ENCODE peak calls at places on chromosomes 5 and 9, in five cellular contexts. V is ovary; X is naive thymus-derived CD4-positive, alpha-beta T cell; F is AG04450; W is psoas muscle. P is an unnamed sample.

GRCh38 chr9:26675055-26675454 is 217.5 kb downstream of the CAAP1 start:
- DNase-seq in V (no peak), W (no peak), F (no peak), X (no peak), P (no peak)

GRCh38 chr9:126488881-126489404 is 124.8 kb upstream of the LMX1B start:
- DNase-seq in W (no peak), X (no peak), V (no peak), F (no peak), P (no peak)

GRCh38 chr5:114969482-114969881 is 200.2 kb downstream of the TRIM36 start:
- DNase-seq in V (no peak), X (no peak), W (no peak), F (no peak), P (no peak)

GRCh38 chr5:53262348-53262970 is 152.9 kb upstream of the MOCS2 start:
- DNase-seq in W (no peak), F (no peak), V (no peak), X (no peak), P (no peak)

GRCh38 chr5:145068696-145069095 is 766.4 kb downstream of the PRELID2 start:
- DNase-seq in F (no peak), X (no peak), V (no peak), W (no peak), P (no peak)

GRCh38 chr9:97474373-97474925 is 27.0 kb upstream of the TMOD1 start:
- DNase-seq in V (no peak), W (no peak), X (no peak), F (no peak), P (no peak)

GRCh38 chr9:115207003-115207837 is 89.3 kb upstream of the TNC start:
- DNase-seq in V (no peak), W (no peak), X (no peak), F (no peak), P (no peak)

GRCh38 chr5:56167522-56167921 is 65.6 kb downstream of the ANKRD55 start:
- DNase-seq in W (no peak), V (no peak), X (no peak), F (no peak), P (no peak)

GRCh38 chr5:10485142-10485795 is 43.6 kb downstream of the ROPN1L start:
- DNase-seq in V (no peak), W (no peak), X (no peak), F (peak; percentile 94), P (peak; percentile 40)

GRCh38 chr9:111147021-111147420 is 108.8 kb upstream of the LPAR1 start:
- DNase-seq in W (no peak), F (no peak), V (no peak), X (no peak), P (no peak)

GRCh38 chr5:111070272-111071134 is 1.0 kb upstream of the TSLP start:
- DNase-seq in F (no peak), X (no peak), V (no peak), W (peak; percentile 16), P (no peak)

DNA sequence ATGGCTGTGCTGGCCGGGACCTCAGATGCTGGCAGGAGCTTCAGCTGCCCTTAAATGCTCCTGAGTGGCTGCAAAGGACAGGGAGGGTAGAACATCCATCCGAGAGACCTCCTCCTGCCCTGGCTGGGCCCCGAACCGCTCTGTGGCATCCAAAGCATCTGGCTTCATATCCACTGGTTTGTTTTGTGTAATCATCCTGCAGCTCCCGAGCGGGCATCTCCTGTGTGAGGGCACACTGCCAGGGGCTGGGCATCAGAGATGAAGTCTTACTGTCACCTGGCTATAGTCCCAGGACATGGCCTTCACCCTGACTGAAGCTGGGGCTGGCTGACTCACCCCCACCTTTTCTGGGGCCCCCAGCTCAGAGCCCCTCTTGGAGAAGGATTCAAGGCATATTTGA is 18.5 kb upstream of the NTNG2 start:
- DNase-seq in X (no peak), V (no peak), W (no peak), F (no peak), P (no peak)
- H3K27me3 ChIP-seq in X (peaks cover 5% of the 10 kb centered on the region), V (no peaks in the 10 kb centered on the region), W (peaks cover 47% of the 10 kb centered on the region), F (peaks cover 46% of the 10 kb centered on the region), P (peaks cover 48% of the 10 kb centered on the region)

GRCh38 chr9:123355761-123356520 is at the start of gene CRB2:
- DNase-seq in X (no peak), F (no peak), W (no peak), V (no peak), P (no peak)

GRCh38 chr9:123356851-123357747 is 1.1 kb downstream of the CRB2 start:
- DNase-seq in X (no peak), F (no peak), W (no peak), V (no peak), P (no peak)

GRCh38 chr9:123353984-123354591 is 1.9 kb upstream of the CRB2 start:
- DNase-seq in X (peak; percentile 24), V (peak; percentile 53), W (peak; percentile 54), F (peak; percentile 11), P (peak; percentile 69)

GRCh38 chr9:123353041-123353440 is 3.0 kb upstream of the CRB2 start:
- DNase-seq in V (no peak), X (no peak), W (no peak), F (no peak), P (no peak)

GRCh38 chr9:123354806-123355508 is 1.0 kb upstream of the CRB2 start:
- DNase-seq in X (no peak), W (no peak), F (no peak), V (no peak), P (no peak)
- H3K4me3 ChIP-seq in X (no peak overlapping the region), W (no peak overlapping the region), F (no peak overlapping the region), V (no peak overlapping the region), P (no peak overlapping the region)

GRCh38 chr5:178984145-178985072 is 10.7 kb downstream of the GRM6 start:
- DNase-seq in F (no peak), V (no peak), X (no peak), W (no peak), P (no peak)

GRCh38 chr5:178983728-178984127 is 11.4 kb downstream of the GRM6 start:
- DNase-seq in W (no peak), X (no peak), V (no peak), F (no peak), P (no peak)

GRCh38 chr5:178981381-178981780 is 13.7 kb downstream of the GRM6 start:
- DNase-seq in F (no peak), W (no peak), V (no peak), X (no peak), P (no peak)

GRCh38 chr5:178986326-178986960 is 8.7 kb downstream of the GRM6 start:
- DNase-seq in V (no peak), X (no peak), W (no peak), F (no peak), P (no peak)

DNA sequence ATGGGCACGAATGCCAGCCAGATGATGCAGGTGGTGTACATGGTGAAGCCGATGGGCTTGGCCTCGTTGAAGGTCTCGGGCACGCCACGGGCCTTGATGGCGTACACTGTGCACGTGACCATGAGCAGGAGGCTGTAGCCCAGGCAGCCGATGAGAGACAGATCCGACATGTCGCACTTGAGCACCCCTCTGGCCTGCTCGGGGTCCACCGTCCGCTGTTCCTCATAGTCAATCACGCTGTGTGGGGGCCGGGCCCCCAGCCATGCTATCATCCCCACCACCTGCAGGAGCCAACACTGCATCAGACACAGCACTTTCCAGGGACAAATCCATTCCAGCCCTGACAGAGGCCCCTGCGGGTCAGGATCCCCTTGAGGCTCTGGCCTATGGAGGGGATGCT is 12.2 kb downstream of the GRM6 start:
- DNase-seq in V (no peak), F (no peak), W (no peak), X (no peak), P (no peak)
- H3K9me3 ChIP-seq in V (peaks cover 21% of the 10 kb centered on the region), F (peaks cover 83% of the 10 kb centered on the region), W (peaks cover 15% of the 10 kb centered on the region), X (no peaks in the 10 kb centered on the region), P (no peaks in the 10 kb centered on the region)

DNA sequence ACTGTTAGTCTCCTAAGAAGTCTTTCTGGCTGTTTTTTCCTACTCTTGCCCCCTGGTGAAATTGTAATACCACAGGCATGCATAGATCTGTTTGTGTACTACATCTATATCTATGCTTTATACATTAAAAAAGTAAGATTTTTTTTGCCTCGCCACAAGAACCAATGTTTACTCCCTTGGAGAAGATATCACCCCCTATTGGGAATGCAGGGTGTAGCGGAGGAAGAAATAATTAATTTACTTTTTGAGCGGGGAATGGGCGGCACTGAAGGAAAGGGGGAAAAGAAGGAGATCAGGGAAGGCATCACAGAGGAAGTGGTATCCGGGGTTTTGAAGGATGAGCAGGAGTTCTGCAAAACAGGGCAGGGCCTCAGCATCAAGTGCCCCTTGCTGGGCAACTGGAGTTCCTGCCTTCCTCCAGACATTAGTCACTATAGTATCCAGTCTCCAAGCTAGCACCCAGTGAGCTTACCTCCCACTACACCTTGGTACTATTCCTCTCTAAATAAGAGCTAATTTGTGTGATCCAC is 134.9 kb downstream of the GABBR2 start:
- DNase-seq in V (no peak), F (no peak), W (no peak), X (no peak), P (no peak)
- H3K27me3 ChIP-seq in V (no peaks in the 10 kb centered on the region), F (peaks cover 14% of the 10 kb centered on the region), W (no peaks in the 10 kb centered on the region), X (no peaks in the 10 kb centered on the region), P (no peaks in the 10 kb centered on the region)

GRCh38 chr5:112635276-112635675 is 102.4 kb upstream of the APC start:
- DNase-seq in F (no peak), W (no peak), V (no peak), X (no peak), P (no peak)

GRCh38 chr5:112637343-112637742 is 100.3 kb upstream of the APC start:
- DNase-seq in X (no peak), V (no peak), F (no peak), W (no peak), P (no peak)

GRCh38 chr5:112635771-112636170 is 101.9 kb upstream of the APC start:
- DNase-seq in W (no peak), X (no peak), F (no peak), V (no peak), P (no peak)

GRCh38 chr5:112636288-112636731 is 101.4 kb upstream of the APC start:
- DNase-seq in W (no peak), F (no peak), V (no peak), X (no peak), P (no peak)

GRCh38 chr5:112636751-112637150 is 100.9 kb upstream of the APC start:
- DNase-seq in W (no peak), X (no peak), V (no peak), F (no peak), P (no peak)
- H3K4me3 ChIP-seq in W (no peak overlapping the region), X (no peak overlapping the region), V (no peak overlapping the region), F (no peak overlapping the region), P (no peak overlapping the region)

DNA sequence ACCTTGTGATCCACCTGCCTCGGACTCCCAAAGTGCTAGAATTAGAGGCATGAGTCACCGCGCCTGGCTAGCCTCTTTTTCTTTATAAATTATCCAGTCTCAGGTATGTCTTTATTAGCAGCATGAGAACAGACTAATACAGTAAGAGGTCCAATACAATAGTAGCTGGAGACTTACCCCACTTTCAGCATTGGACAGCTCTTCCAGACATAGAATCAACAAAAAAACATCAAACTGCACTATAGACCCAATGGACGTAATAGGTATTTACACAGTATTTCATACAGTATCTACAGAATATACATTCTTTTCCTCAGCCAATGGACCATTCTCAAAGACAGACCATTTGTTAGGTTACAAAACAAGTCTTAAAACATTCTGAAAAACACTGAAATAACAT is 6.1 kb upstream of the RCL1 start:
- DNase-seq in X (no peak), W (no peak), V (no peak), F (no peak), P (no peak)
- H3K9me3 ChIP-seq in X (no peaks in the 10 kb centered on the region), W (no peaks in the 10 kb centered on the region), V (no peaks in the 10 kb centered on the region), F (no peaks in the 10 kb centered on the region), P (no peaks in the 10 kb centered on the region)

GRCh38 chr9:132099184-132099583 is 19.5 kb upstream of the MED27 start:
- DNase-seq in X (no peak), V (no peak), W (no peak), F (no peak), P (no peak)

GRCh38 chr9:132094314-132094791 is 14.7 kb upstream of the MED27 start:
- DNase-seq in F (peak; percentile 83), X (no peak), W (no peak), V (no peak), P (no peak)

GRCh38 chr9:132099741-132100407 is 20.2 kb upstream of the MED27 start:
- DNase-seq in F (no peak), V (no peak), X (no peak), W (no peak), P (no peak)
- H3K27me3 ChIP-seq in F (peaks cover 33% of the 10 kb centered on the region), V (no peaks in the 10 kb centered on the region), X (no peaks in the 10 kb centered on the region), W (peaks cover 7% of the 10 kb centered on the region), P (peaks cover 18% of the 10 kb centered on the region)